ENCODE peak calls at places on chromosomes 12 and 14, in four cellular contexts. X, W, A and Q are unnamed samples.

GRCh38 chr14:52840916-52841315 is 49.5 kb upstream of the GNPNAT1 start:
- DNase-seq in X (no peak), A (no peak), W (no peak), Q (no peak)

GRCh38 chr14:49853158-49853477 is 530 bp upstream of the NEMF start:
- DNase-seq in W (no peak), A (no peak), X (no peak), Q (no peak)

GRCh38 chr12:5003025-5003666 is 40.5 kb upstream of the KCNA5 start:
- DNase-seq in W (peak), A (peak), X (peak), Q (peak)

GRCh38 chr14:102928412-102929348 is 6.2 kb downstream of the AMN start:
- DNase-seq in X (peak), W (peak), A (peak), Q (peak)

GRCh38 chr12:15114501-15114900 is 106.7 kb downstream of the RERG start:
- DNase-seq in W (no peak), A (no peak), X (no peak), Q (no peak)

GRCh38 chr12:55659486-55660385 is 23.0 kb downstream of the OR10P1 start:
- DNase-seq in A (no peak), X (no peak), W (peak), Q (no peak)

GRCh38 chr14:56118611-56119181 is 485 bp downstream of the PELI2 start:
- DNase-seq in A (peak), X (peak), W (peak), Q (peak)

GRCh38 chr12:67035121-67035520 is 234.0 kb upstream of the CAND1 start:
- DNase-seq in W (peak), A (no peak), X (no peak), Q (no peak)

GRCh38 chr12:11834104-11834812 is 184.8 kb downstream of the ETV6 start:
- DNase-seq in X (no peak), A (no peak), W (no peak), Q (no peak)

GRCh38 chr14:102796661-102797190 is 19.5 kb downstream of the TRAF3 start:
- DNase-seq in X (no peak), W (no peak), A (no peak), Q (no peak)

GRCh38 chr12:94145231-94145979 is 3.0 kb upstream of the PLXNC1 start:
- DNase-seq in A (no peak), X (no peak), W (no peak), Q (no peak)

GRCh38 chr12:116587270-116587669 is 28.1 kb downstream of the MAP1LC3B2 start:
- DNase-seq in A (no peak), W (no peak), X (no peak), Q (no peak)

GRCh38 chr12:18864900-18865561 is 127.1 kb downstream of the CAPZA3 start:
- DNase-seq in A (no peak), X (no peak), W (peak), Q (no peak)

GRCh38 chr12:69131073-69131472 is 108.3 kb upstream of the CPSF6 start:
- DNase-seq in X (no peak), W (no peak), A (no peak), Q (no peak)

GRCh38 chr12:5621329-5621728 is 189.4 kb downstream of the NTF3 start:
- DNase-seq in W (no peak), A (no peak), X (no peak), Q (no peak)

GRCh38 chr14:30020271-30020670 is 92.6 kb upstream of the PRKD1 start:
- DNase-seq in X (no peak), W (peak), A (no peak), Q (no peak)

GRCh38 chr14:103021817-103022668 is 35.3 kb downstream of the CDC42BPB start:
- DNase-seq in A (no peak), X (no peak), W (peak), Q (no peak)

GRCh38 chr14:20998139-20998538 is 954 bp upstream of the SLC39A2 start:
- DNase-seq in X (no peak), W (no peak), A (no peak), Q (no peak)